ENCODE peak calls at places on chromosomes 5 and 9, in five cellular contexts. F, W, V, Y and Q are unnamed samples.

GRCh38 chr9:137416563-137417151 is 6.3 kb downstream of the EXD3 start:
- DNase-seq in V (no peak), W (no peak), Y (no peak), F (no peak), Q (no peak)

GRCh38 chr5:152883061-152883460 is 478.0 kb upstream of the NMUR2 start:
- DNase-seq in V (no peak), Y (no peak), F (no peak), W (no peak), Q (no peak)

GRCh38 chr9:134171316-134172197 is 7.2 kb upstream of the RNU6ATAC start:
- DNase-seq in V (peak), F (peak), Y (peak), W (no peak), Q (peak)

GRCh38 chr9:1457460-1457859 is 407.3 kb downstream of the DMRT2 start:
- DNase-seq in W (no peak), F (no peak), V (no peak), Y (no peak), Q (no peak)

GRCh38 chr5:159031513-159031912 is 68.2 kb downstream of the EBF1 start:
- DNase-seq in V (peak), F (peak), Y (peak), W (peak), Q (no peak)

GRCh38 chr5:151678146-151678545 is 8.6 kb downstream of the SPARC start:
- DNase-seq in F (peak), Y (no peak), V (peak), W (no peak), Q (no peak)

GRCh38 chr5:74363603-74364205 is 276.8 kb downstream of the ENC1 start:
- DNase-seq in Y (no peak), W (no peak), V (no peak), F (no peak), Q (no peak)

GRCh38 chr5:137741-138140 is 45.8 kb downstream of the PLEKHG4B start:
- DNase-seq in W (no peak), V (no peak), Y (no peak), F (no peak), Q (no peak)

GRCh38 chr5:91296691-91297143 is 86.4 kb downstream of the ARRDC3 start:
- DNase-seq in Y (peak), F (no peak), W (no peak), V (no peak), Q (peak)

GRCh38 chr5:102762095-102762534 is 7.0 kb downstream of the PAM start:
- DNase-seq in V (peak), Y (peak), F (peak), W (no peak), Q (peak)

GRCh38 chr9:136515276-136515675 is 30.6 kb downstream of the NOTCH1 start:
- DNase-seq in W (no peak), F (no peak), Y (no peak), V (no peak), Q (no peak)

GRCh38 chr9:84875193-84875592 is 205.7 kb downstream of the NTRK2 start:
- DNase-seq in F (no peak), Y (no peak), W (no peak), V (no peak), Q (no peak)

GRCh38 chr5:139147743-139148079 is 50.5 kb downstream of the SIL1 start:
- DNase-seq in F (peak), Y (peak), V (peak), W (no peak), Q (peak)

GRCh38 chr5:177513500-177513899 is 3.3 kb downstream of the DDX41 start:
- DNase-seq in V (no peak), F (no peak), Y (no peak), W (no peak), Q (no peak)

GRCh38 chr5:54548565-54548964 is 31.0 kb downstream of the SNX18 start:
- DNase-seq in W (no peak), F (no peak), Y (no peak), V (no peak), Q (no peak)

GRCh38 chr9:137240321-137240840 is 706 bp upstream of the TUBB4B start:
- DNase-seq in W (no peak), V (peak), Y (peak), F (peak), Q (peak)

GRCh38 chr5:68171101-68171558 is 44.4 kb upstream of the PIK3R1 start:
- DNase-seq in F (peak), V (peak), Y (peak), W (no peak), Q (no peak)

GRCh38 chr5:32880781-32881180 is 169.7 kb downstream of the NPR3 start:
- DNase-seq in Y (no peak), W (no peak), F (no peak), V (peak), Q (no peak)

GRCh38 chr5:16784843-16785791 is 151.0 kb downstream of the MYO10 start:
- DNase-seq in W (no peak), F (peak), Y (no peak), V (peak), Q (no peak)

GRCh38 chr5:136084698-136085097 is 47.9 kb upstream of the SMAD5 start:
- DNase-seq in F (no peak), Y (no peak), V (no peak), W (no peak), Q (no peak)

GRCh38 chr5:133996683-133997252 is 8.0 kb downstream of the VDAC1 start:
- DNase-seq in V (no peak), Y (no peak), F (no peak), W (peak), Q (no peak)

GRCh38 chr5:157328277-157328912 is 62.5 kb downstream of the CYFIP2 start:
- DNase-seq in V (peak), F (peak), Y (peak), W (peak), Q (peak)

GRCh38 chr5:158609729-158610128 is 490.0 kb downstream of the EBF1 start:
- DNase-seq in V (no peak), W (no peak), F (peak), Y (no peak), Q (no peak)

GRCh38 chr5:148730955-148731898 is 76.9 kb upstream of the HTR4 start:
- DNase-seq in W (peak), F (peak), Y (peak), V (peak), Q (peak)

GRCh38 chr5:11372191-11372590 is 532.1 kb downstream of the CTNND2 start:
- DNase-seq in V (no peak), W (no peak), Y (no peak), F (no peak), Q (no peak)

GRCh38 chr9:97408562-97408961 is 3.3 kb upstream of the TDRD7 start:
- DNase-seq in W (no peak), Y (no peak), F (no peak), V (no peak), Q (no peak)

GRCh38 chr9:97403746-97404316 is 8.1 kb upstream of the TDRD7 start:
- DNase-seq in W (no peak), Y (no peak), F (no peak), V (no peak), Q (no peak)

GRCh38 chr9:97411440-97411788 is 482 bp upstream of the TDRD7 start:
- DNase-seq in F (no peak), V (no peak), W (no peak), Y (no peak), Q (no peak)

GRCh38 chr9:97405551-97405950 is 6.3 kb upstream of the TDRD7 start:
- DNase-seq in F (no peak), Y (no peak), V (no peak), W (no peak), Q (no peak)

DNA sequence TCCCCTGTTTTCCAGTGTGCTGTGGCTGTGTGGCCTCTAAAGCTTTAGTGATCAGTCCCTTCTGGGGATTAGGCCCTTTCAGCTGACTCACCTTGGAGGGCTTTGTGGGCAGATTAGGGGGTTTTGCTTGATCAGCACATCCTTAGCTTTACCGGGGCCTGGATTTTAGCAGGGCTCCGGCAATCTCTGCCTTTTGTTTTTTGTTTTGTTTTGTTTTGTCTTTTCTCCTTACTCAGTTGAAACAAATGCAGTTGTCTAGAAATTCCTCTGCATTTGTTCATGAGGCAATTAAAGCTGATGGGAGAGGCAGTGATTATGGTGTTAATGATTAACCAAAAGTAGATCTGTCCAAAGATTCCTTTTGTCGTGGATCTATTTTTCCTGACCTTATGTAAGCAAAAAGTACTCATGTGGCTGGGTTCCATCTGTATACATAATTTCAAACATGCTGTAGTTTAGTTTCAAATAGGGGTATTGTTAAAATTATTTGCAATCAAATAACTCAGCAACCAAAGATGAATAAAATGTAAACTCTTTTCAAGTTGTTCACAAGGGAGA is 5.2 kb upstream of the TDRD7 start:
- DNase-seq in V (no peak), F (no peak), W (no peak), Y (no peak), Q (no peak)
- H3K4me3 ChIP-seq in V (no peak), F (no peak), W (no peak), Y (no peak), Q (no peak)

DNA sequence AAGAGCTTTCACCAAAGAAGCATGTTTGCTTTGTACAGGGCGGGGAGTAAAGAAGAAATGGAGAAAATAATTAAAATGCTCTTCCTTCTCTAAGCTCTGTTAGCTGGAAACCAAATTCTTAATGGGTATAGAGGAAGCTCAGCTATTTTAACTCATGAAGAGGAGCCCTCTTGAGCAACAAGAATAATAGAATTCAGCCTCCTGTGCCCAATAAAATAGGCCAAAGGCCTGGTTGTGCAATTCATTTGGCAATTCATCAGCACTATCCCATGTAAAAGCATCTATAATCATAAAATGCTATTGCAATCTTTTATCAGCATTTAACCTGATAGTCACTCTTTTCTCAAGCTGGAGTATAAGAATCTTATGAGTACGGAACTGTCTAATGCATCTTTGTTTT is 133.6 kb upstream of the CDH6 start:
- DNase-seq in W (no peak), V (no peak), F (peak), Y (no peak), Q (no peak)
- H3K4me3 ChIP-seq in W (no peak), V (no peak), F (no peak), Y (no peak), Q (no peak)

GRCh38 chr5:81302596-81302995 is 1.2 kb downstream of the ZCCHC9 start:
- DNase-seq in F (no peak), V (peak), Y (no peak), W (no peak), Q (no peak)
- H3K4me3 ChIP-seq in F (peak), V (peak), Y (peak), W (peak), Q (no peak)

DNA sequence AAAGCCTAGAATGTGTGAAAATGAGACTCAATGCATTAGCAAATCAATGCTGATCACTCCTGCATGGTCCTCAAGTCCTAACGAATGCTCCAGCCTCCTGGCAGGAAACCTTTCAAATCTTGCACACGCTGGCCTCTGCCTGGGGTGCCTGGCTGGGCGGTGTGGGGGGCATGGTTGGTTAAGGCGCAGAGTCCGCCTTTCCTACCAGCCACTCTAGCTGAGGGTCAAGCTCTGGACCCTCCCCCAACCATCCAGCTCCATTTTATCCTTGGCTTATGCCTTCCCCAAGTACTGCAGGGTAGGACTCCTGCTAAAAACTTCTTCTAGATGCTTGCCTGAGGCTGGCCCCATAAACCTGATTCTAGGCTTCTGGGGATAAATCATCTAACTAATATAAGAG is 850 bp upstream of the MVB12B start:
- DNase-seq in V (no peak), Y (no peak), F (no peak), W (no peak), Q (no peak)
- H3K4me3 ChIP-seq in V (peak), Y (no peak), F (no peak), W (peak), Q (no peak)

DNA sequence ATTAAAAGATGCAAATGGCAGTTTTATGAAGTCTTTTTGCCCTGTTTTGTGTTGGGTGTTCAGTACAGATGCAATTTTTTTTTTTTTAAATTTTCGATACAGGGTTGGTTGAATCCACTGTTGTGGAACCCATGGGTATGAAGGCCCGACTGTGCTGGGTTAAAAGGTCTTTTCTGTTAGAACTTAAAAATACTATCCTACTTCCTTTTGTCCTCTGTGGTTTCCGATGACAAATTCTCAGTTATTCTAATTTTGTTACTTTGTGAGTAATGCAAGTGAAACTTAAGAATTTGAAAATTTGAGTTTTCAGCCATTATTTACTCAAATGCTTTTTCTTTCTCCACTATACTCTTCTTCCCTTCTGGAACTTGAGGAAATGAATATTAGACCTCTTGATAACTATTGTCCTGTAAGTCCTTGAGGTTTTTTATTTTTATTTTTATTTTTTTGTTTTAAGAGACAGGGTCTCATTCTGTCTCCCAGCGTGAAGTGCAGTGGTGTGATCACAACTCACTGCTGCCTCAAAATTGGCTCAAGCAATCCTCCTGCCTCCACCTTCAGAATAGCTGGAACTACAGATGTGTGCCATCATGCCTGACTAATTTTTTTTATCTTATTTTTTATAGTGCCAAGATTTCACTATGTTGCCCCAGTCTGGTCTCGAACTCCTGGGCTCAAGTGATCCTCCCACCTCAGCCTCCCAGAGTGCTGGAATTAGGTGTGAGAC is 67.5 kb downstream of the ZCCHC7 start:
- DNase-seq in F (peak), Y (peak), V (peak), W (no peak), Q (no peak)
- H3K4me3 ChIP-seq in F (no peak), Y (no peak), V (no peak), W (no peak), Q (no peak)

GRCh38 chr9:93059097-93059959 is 827 bp downstream of the SUSD3 start:
- DNase-seq in V (no peak), W (no peak), F (no peak), Y (no peak), Q (no peak)

GRCh38 chr9:93061260-93061751 is 2.8 kb downstream of the SUSD3 start:
- DNase-seq in V (no peak), F (no peak), Y (no peak), W (no peak), Q (no peak)

GRCh38 chr9:93061791-93062299 is 3.3 kb downstream of the SUSD3 start:
- DNase-seq in F (no peak), W (peak), Y (no peak), V (no peak), Q (no peak)

GRCh38 chr9:93059960-93060591 is 1.6 kb downstream of the SUSD3 start:
- DNase-seq in W (peak), F (no peak), Y (no peak), V (no peak), Q (no peak)

DNA sequence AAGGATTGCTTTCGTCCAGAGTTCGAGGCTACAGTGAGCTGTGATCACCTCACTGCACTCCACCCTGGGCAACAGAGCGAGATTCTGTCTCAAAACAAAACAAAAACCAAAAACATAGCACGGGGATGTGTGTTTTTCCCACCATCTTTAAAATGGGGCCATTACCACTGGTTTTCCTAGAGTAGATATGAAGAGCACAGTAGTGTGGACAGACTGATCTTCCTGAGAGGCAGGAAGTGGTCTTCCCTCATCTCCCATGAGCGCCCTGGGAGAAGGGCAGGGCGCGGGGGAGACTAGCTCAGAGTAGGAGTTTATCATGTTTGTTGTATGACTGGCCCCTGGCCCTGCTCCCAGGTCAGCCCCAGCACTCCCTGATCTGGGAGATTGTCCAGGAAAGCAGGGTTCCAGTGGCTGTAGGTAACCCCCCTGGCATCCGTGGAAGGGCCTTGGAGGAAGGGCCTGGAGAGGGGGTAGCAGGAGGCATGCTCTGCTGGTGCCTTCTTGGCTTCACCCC is 2.3 kb downstream of the SUSD3 start:
- DNase-seq in Y (no peak), W (no peak), V (peak), F (no peak), Q (no peak)
- H3K4me3 ChIP-seq in Y (no peak), W (no peak), V (no peak), F (no peak), Q (no peak)

GRCh38 chr5:23627976-23628375 is 120.6 kb downstream of the PRDM9 start:
- DNase-seq in V (no peak), F (peak), W (no peak), Y (no peak), Q (peak)
- H3K4me3 ChIP-seq in V (no peak), F (no peak), W (no peak), Y (no peak), Q (no peak)

GRCh38 chr5:76820491-76820890 is 1.7 kb downstream of the F2RL1 start:
- DNase-seq in V (no peak), Y (peak), F (peak), W (no peak), Q (peak)

GRCh38 chr5:76813982-76814562 is 4.8 kb upstream of the F2RL1 start:
- DNase-seq in W (no peak), Y (peak), F (peak), V (peak), Q (peak)

GRCh38 chr5:76818844-76819831 is at the start of gene F2RL1:
- DNase-seq in W (peak), F (peak), V (peak), Y (peak), Q (peak)

GRCh38 chr5:76816110-76816831 is 2.6 kb upstream of the F2RL1 start:
- DNase-seq in W (no peak), Y (no peak), F (no peak), V (no peak), Q (peak)

DNA sequence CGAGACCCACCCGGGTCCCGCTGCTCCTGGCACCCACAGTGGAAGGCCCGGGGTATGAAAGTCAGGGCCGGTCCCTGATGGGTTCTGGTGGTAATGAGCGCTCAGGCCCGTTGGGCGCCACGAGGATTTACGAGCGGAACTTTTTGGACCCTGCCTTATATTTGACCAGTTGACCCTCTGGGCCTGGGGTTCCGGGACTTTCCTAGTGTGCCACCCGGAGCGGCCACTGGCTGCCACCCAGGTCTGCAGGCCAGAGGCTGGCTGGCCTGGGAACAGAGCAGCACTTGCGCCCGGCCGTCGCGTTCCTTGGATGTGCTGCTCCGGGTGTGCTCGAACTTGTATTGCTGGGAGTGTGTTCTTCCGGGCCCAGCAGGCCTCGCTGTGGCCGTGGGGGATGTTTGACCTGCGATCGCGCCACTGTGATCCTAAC is 1.0 kb downstream of the F2RL1 start:
- DNase-seq in F (peak), Y (no peak), V (no peak), W (peak), Q (no peak)
- H3K4me3 ChIP-seq in F (peak), Y (peak), V (peak), W (peak), Q (peak)